ENCODE peak calls at places on chromosomes 16 and 17, in four cellular contexts. L, G, A and S are unnamed samples.

GRCh38 chr17:75808905-75809621 is 24.5 kb downstream of the UNK start:
- DNase-seq in A (peak), L (no peak), G (peak), S (no peak)

GRCh38 chr16:50216231-50216630 is 50.1 kb upstream of the ADCY7 start:
- DNase-seq in A (no peak), L (no peak), G (no peak), S (no peak)

GRCh38 chr17:44311562-44312181 is 3.3 kb downstream of the RUNDC3A start:
- DNase-seq in A (no peak), L (no peak), G (no peak), S (no peak)

GRCh38 chr16:27600386-27600785 is 50.4 kb downstream of the KATNIP start:
- DNase-seq in G (no peak), L (no peak), A (no peak), S (no peak)

GRCh38 chr16:68504066-68504465 is 35.0 kb upstream of the ZFP90 start:
- DNase-seq in A (no peak), G (no peak), L (no peak), S (no peak)

GRCh38 chr17:65833214-65833613 is 271.8 kb upstream of the AXIN2 start:
- DNase-seq in A (no peak), G (no peak), L (no peak), S (no peak)

GRCh38 chr17:40179923-40180659 is 2.8 kb downstream of the RAPGEFL1 start:
- DNase-seq in L (no peak), A (peak), G (peak), S (peak)

GRCh38 chr16:568401-569258 is 1.1 kb upstream of the PIGQ start:
- DNase-seq in A (no peak), L (no peak), G (no peak), S (no peak)

GRCh38 chr16:81358860-81359259 is 44.1 kb downstream of the GAN start:
- DNase-seq in L (no peak), A (no peak), G (no peak), S (no peak)